ENCODE peak calls at places on chromosomes 16 and 17, in seven cellular contexts. L is CD8-positive, alpha-beta memory T cell; U is mesenchymal stem cell; B is ovary; F is AG04450; Z is right lobe of liver; C is small intestine. G is an unnamed sample.

GRCh38 chr17:74330446-74330845 is 4.4 kb downstream of the KIF19 start:
- DNase-seq in B (no peak), U (no peak), F (no peak), Z (no peak), C (no peak), L (no peak), G (no peak)

GRCh38 chr16:88737298-88738166 is 31.2 kb downstream of the CTU2 start:
- DNase-seq in Z (peak), B (peak), C (peak), U (peak), L (peak), F (peak), G (no peak)

GRCh38 chr16:14335297-14335696 is 264.2 kb downstream of the MRTFB start:
- DNase-seq in B (no peak), Z (no peak), U (no peak), C (no peak), F (no peak), L (no peak), G (no peak)

GRCh38 chr17:77854759-77855745 is 103.5 kb upstream of the TNRC6C start:
- DNase-seq in U (no peak), Z (no peak), F (no peak), B (no peak), C (no peak), L (no peak), G (no peak)

GRCh38 chr16:51225902-51226301 is 74.8 kb upstream of the SALL1 start:
- DNase-seq in F (no peak), Z (no peak), C (no peak), B (no peak), U (no peak), L (no peak), G (no peak)

GRCh38 chr16:82995927-82996441 is 369.2 kb downstream of the CDH13 start:
- DNase-seq in B (no peak), Z (no peak), L (no peak), C (peak), F (peak), U (peak), G (no peak)

GRCh38 chr17:37117743-37118142 is 169.0 kb downstream of the AATF start:
- DNase-seq in U (peak), B (no peak), Z (no peak), L (no peak), C (no peak), F (no peak), G (no peak)

GRCh38 chr16:11575223-11575589 is 11.5 kb downstream of the LITAF start:
- DNase-seq in C (no peak), B (no peak), F (no peak), Z (no peak), U (no peak), L (no peak), G (no peak)

GRCh38 chr17:63445571-63446217 is 412 bp downstream of the CYB561 start:
- DNase-seq in U (peak), B (no peak), Z (peak), F (no peak), L (peak), C (peak), G (no peak)

GRCh38 chr16:5977329-5977728 is 879.7 kb upstream of the EEF2KMT start:
- DNase-seq in F (no peak), C (no peak), L (no peak), B (no peak), Z (no peak), U (no peak), G (no peak)

GRCh38 chr17:80781851-80782277 is 209.8 kb upstream of the CHMP6 start:
- DNase-seq in U (no peak), C (no peak), Z (no peak), F (no peak), B (no peak), L (no peak), G (peak)

GRCh38 chr17:57357392-57357784 is 101.1 kb downstream of the MSI2 start:
- DNase-seq in B (no peak), U (no peak), L (no peak), F (no peak), Z (peak), C (no peak), G (no peak)

GRCh38 chr16:81388357-81388756 is 56.3 kb upstream of the CMIP start:
- DNase-seq in C (no peak), B (no peak), L (no peak), Z (no peak), F (no peak), U (no peak), G (no peak)

GRCh38 chr16:26856271-26856670 is 210.5 kb upstream of the C16orf82 start:
- DNase-seq in L (no peak), C (no peak), F (no peak), B (no peak), U (no peak), Z (no peak), G (peak)

GRCh38 chr16:24013733-24014645 is 178.2 kb downstream of the PRKCB start:
- DNase-seq in L (peak), B (no peak), U (no peak), F (no peak), Z (no peak), C (peak), G (no peak)
- H3K4me3 ChIP-seq in L (no peak), B (no peak), U (no peak), F (no peak), Z (no peak), C (no peak), G (no peak)

GRCh38 chr17:31310877-31311276 is 3.0 kb downstream of the EVI2B start:
- DNase-seq in F (no peak), B (no peak), L (no peak), U (no peak), Z (no peak), C (no peak), G (no peak)
- H3K4me3 ChIP-seq in F (no peak), B (no peak), L (peak), U (no peak), Z (no peak), C (no peak), G (peak)

GRCh38 chr17:21453144-21453982 is 77.2 kb downstream of the KCNJ12 start:
- DNase-seq in F (no peak), U (no peak), Z (no peak), C (no peak), L (no peak), B (no peak), G (peak)
- H3K4me3 ChIP-seq in F (no peak), U (no peak), Z (no peak), C (no peak), L (no peak), B (no peak), G (peak)

GRCh38 chr17:48549909-48550308 is 5.0 kb upstream of the HOXB2 start:
- DNase-seq in U (peak), L (no peak), B (no peak), F (no peak), Z (no peak), C (no peak), G (no peak)

GRCh38 chr17:48550313-48551205 is 5.7 kb upstream of the HOXB2 start:
- DNase-seq in L (no peak), C (no peak), U (peak), B (no peak), Z (no peak), F (no peak), G (no peak)

GRCh38 chr17:48547839-48548686 is 3.2 kb upstream of the HOXB2 start:
- DNase-seq in Z (no peak), C (peak), B (no peak), U (peak), L (peak), F (no peak), G (no peak)

GRCh38 chr17:48546924-48547838 is 2.3 kb upstream of the HOXB2 start:
- DNase-seq in B (no peak), U (peak), L (no peak), F (no peak), C (no peak), Z (no peak), G (no peak)

DNA sequence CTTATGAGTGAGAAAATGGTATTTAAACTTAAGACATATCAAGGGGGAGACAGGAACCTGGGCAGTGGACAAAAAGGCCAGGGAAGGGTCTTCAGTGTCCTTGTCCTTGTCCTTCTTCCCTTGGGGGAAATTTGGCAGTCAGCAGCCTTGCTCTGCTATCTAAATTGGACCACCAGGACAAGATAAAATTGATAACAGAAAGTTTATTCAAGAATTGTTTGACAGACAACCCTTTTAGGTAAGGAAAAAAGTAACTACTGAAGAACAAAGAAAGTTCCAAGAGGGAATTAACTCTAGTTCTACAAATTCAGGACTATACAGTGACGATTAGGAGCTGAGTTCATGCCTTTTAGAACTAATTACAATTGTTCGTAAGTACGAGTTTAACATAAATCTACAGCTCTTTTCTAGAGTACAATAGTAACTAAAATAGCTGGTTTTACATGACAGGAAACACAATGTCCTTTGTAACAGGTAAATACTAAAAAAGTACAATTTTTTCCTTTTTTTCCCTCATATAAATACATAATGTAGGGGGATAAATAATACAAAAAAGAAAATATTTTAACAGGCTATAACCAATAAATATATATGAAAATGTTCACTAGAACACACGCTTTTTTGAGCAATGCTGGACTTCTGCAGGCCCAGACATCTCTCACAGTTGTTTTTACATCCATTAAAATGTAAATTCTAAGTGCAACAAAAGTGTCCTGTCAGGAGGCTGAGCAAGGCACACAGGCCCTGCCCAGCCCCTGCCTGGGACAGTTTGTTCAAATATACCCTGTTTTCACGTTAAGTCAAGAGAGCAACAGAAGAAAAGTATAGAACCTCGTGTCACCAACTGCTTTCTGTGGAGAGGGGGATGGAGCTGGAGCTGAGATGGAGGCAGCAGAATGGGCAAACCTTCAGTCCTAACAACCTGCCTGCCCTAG is 4.0 kb upstream of the HOXB2 start:
- DNase-seq in B (no peak), U (peak), F (no peak), L (no peak), Z (no peak), C (no peak), G (no peak)
- H3K4me3 ChIP-seq in B (no peak), U (no peak), F (no peak), L (peak), Z (no peak), C (no peak), G (no peak)

GRCh38 chr16:87218281-87219055 is 98.7 kb downstream of the C16orf95 start:
- DNase-seq in C (no peak), U (no peak), Z (no peak), F (no peak), B (no peak), L (no peak), G (no peak)

GRCh38 chr16:87213536-87213935 is 103.7 kb downstream of the C16orf95 start:
- DNase-seq in U (no peak), L (no peak), F (no peak), B (no peak), C (no peak), Z (no peak), G (no peak)

GRCh38 chr16:87219287-87219909 is 97.8 kb downstream of the C16orf95 start:
- DNase-seq in Z (no peak), U (no peak), C (no peak), F (no peak), L (no peak), B (no peak), G (no peak)

GRCh38 chr16:87216148-87216823 is 100.9 kb downstream of the C16orf95 start:
- DNase-seq in B (no peak), C (no peak), F (no peak), U (no peak), Z (no peak), L (no peak), G (no peak)

GRCh38 chr16:87216824-87217205 is 100.4 kb downstream of the C16orf95 start:
- DNase-seq in L (no peak), F (no peak), C (no peak), U (no peak), B (no peak), Z (no peak), G (no peak)
- H3K4me3 ChIP-seq in L (no peak), F (no peak), C (no peak), U (no peak), B (no peak), Z (no peak), G (no peak)

DNA sequence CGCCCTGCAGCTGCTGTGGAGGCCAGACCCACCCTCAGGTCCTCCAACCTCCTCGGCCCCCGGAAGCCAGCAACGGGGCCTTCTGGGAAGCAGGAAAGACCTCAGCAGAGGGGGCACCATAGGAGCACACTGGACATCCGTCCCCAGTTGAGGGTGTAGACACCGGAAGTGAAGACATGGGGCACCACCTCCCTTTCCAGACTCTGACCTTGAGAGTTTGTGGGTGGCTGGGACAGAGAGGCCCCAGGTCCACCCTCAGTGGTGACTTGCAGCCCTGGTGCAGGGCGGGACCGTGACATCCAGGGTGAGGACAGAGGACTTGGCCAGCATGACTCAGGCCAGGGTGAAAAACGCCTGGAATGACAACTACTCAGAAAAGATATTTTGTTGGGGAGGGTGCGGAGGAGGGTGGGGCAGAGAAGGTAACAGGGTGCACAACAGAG is 19.9 kb downstream of the CEP295NL start:
- DNase-seq in B (peak), U (peak), C (peak), F (no peak), L (no peak), Z (no peak), G (peak)
- H3K4me3 ChIP-seq in B (peak), U (peak), C (no peak), F (peak), L (no peak), Z (no peak), G (peak)

DNA sequence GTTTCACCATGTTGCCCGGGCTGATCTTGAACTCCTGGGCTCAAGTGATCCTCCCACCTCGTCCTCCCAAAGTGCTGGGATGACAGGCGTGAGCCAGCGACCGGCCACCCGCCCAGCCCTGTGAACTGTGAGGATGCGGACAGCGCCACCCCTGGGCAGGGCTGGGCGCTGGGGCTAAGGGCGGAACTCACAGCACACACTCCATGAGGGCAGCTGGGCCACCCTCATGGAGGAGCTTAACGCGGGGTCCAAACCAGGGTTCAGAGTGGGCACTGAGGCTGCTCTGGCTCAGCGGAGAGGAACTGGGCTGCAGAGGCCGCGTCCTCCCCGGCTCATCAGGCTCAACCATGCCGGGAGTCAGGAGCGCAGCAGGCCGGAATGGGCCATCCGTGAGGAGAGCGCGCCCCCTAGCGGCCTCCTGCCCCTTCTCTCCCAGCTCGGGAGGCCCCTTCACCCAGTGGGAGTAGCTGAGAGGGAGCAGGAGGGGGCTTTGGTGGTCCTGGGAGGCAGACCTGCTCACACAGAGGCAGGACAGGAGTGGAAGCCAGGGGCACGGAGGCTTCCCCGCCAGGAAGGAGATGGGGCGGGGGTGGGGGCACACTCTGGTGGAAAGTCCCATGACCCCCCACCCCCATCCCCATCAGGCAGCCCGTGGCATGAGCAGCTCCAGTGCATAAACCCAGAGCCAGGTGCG is 13.8 kb downstream of the CORO7 start:
- DNase-seq in L (peak), B (peak), Z (peak), F (peak), C (peak), U (peak), G (peak)
- H3K4me3 ChIP-seq in L (no peak), B (no peak), Z (no peak), F (no peak), C (no peak), U (no peak), G (peak)

DNA sequence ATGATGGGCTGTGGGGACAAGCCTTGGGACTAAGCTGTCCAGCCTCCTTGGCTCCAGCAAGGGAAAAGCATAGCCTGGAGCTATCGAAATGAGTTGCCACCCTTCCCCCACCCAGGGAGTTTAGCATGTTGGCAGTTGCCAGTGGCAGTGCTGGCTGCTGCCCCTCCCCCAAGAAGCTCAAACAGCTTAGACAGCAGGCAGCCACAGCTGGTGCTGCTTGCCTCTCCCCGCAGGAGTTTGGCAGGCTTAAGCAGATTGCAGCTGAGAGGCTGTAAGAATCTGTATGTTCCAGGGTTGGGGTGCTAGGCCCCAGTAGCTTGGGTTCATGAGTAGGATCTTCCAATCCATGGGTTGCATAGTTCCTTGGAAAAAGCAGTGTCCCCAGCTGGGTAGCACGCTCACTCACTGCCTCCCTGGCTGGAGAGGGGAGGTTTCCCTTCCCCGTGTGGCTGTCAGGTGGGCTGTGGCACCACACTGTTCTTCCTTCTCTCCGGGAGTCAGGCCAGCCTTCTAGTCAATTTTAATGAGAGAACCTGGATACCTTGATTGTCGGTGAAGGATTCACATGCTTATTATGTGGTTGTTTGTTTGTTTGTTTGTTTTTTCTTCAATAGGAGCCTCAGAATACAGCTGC is 506.1 kb downstream of the CDH11 start:
- DNase-seq in U (peak), Z (no peak), B (no peak), L (no peak), F (no peak), C (no peak), G (no peak)
- H3K4me3 ChIP-seq in U (no peak), Z (no peak), B (no peak), L (no peak), F (no peak), C (no peak), G (no peak)

GRCh38 chr16:1154291-1154886 is 1.5 kb downstream of the CACNA1H start:
- DNase-seq in L (no peak), C (no peak), F (no peak), U (no peak), Z (no peak), B (peak), G (no peak)

GRCh38 chr16:1156111-1156982 is 3.4 kb downstream of the CACNA1H start:
- DNase-seq in C (no peak), U (no peak), B (peak), F (no peak), L (no peak), Z (no peak), G (no peak)

GRCh38 chr16:1156983-1157638 is 4.2 kb downstream of the CACNA1H start:
- DNase-seq in Z (no peak), L (no peak), C (no peak), U (no peak), F (no peak), B (peak), G (no peak)

GRCh38 chr16:1154887-1155331 is 2.0 kb downstream of the CACNA1H start:
- DNase-seq in L (no peak), C (no peak), Z (no peak), F (no peak), B (no peak), U (no peak), G (no peak)

GRCh38 chr16:1155353-1156110 is 2.6 kb downstream of the CACNA1H start:
- DNase-seq in Z (no peak), C (no peak), F (no peak), L (no peak), B (peak), U (no peak), G (no peak)
- H3K4me3 ChIP-seq in Z (no peak), C (no peak), F (no peak), L (no peak), B (peak), U (no peak), G (peak)

G was measured in coronary artery.